ENCODE peak calls at places on chromosomes 13 and 19, in ten cellular contexts. One of them, this sample, is unnamed.

GRCh38 chr13:43785681-43786471 is 896 bp downstream of the ENOX1 start:
- DNase-seq in fibroblast of pulmonary artery: peak; percentile 82
- DNase-seq in endodermal cell: peak; percentile 88
- DNase-seq in dorsolateral prefrontal cortex: peak; percentile 93
- DNase-seq in stomach: peak; percentile 70
- DNase-seq in ovary: peak; percentile 89
- DNase-seq in CD4-positive, alpha-beta T cell: no peak
- DNase-seq in AG04450: peak; percentile 18
- DNase-seq in mammary epithelial cell: peak; percentile 56
- DNase-seq in astrocyte: peak; percentile 55
- DNase-seq in this sample: peak; percentile 53

GRCh38 chr19:6246174-6247006 is 33.4 kb downstream of the MLLT1 start:
- DNase-seq in endodermal cell: no peak
- DNase-seq in mammary epithelial cell: no peak
- DNase-seq in astrocyte: no peak
- DNase-seq in CD4-positive, alpha-beta T cell: no peak
- DNase-seq in AG04450: no peak
- DNase-seq in dorsolateral prefrontal cortex: no peak
- DNase-seq in fibroblast of pulmonary artery: no peak
- DNase-seq in ovary: no peak
- DNase-seq in stomach: no peak
- DNase-seq in this sample: no peak

GRCh38 chr13:94546071-94546839 is 49.7 kb downstream of the TGDS start:
- DNase-seq in endodermal cell: peak; percentile 50
- DNase-seq in mammary epithelial cell: no peak
- DNase-seq in fibroblast of pulmonary artery: no peak
- DNase-seq in astrocyte: no peak
- DNase-seq in stomach: no peak
- DNase-seq in CD4-positive, alpha-beta T cell: no peak
- DNase-seq in dorsolateral prefrontal cortex: no peak
- DNase-seq in AG04450: no peak
- DNase-seq in ovary: no peak
- DNase-seq in this sample: no peak

GRCh38 chr13:46797468-46798237 is 692 bp upstream of the ESD start:
- DNase-seq in AG04450: no peak
- DNase-seq in astrocyte: no peak
- DNase-seq in mammary epithelial cell: no peak
- DNase-seq in stomach: no peak
- DNase-seq in ovary: peak; percentile 23
- DNase-seq in endodermal cell: no peak
- DNase-seq in fibroblast of pulmonary artery: no peak
- DNase-seq in dorsolateral prefrontal cortex: no peak
- DNase-seq in CD4-positive, alpha-beta T cell: no peak
- DNase-seq in this sample: no peak

GRCh38 chr13:31160857-31161582 is 684 bp downstream of the HSPH1 start:
- DNase-seq in CD4-positive, alpha-beta T cell: peak; percentile 52
- DNase-seq in dorsolateral prefrontal cortex: peak; percentile 71
- DNase-seq in ovary: peak; percentile 67
- DNase-seq in endodermal cell: peak; percentile 73
- DNase-seq in mammary epithelial cell: peak; percentile 65
- DNase-seq in fibroblast of pulmonary artery: peak; percentile 79
- DNase-seq in stomach: peak; percentile 60
- DNase-seq in astrocyte: peak; percentile 74
- DNase-seq in AG04450: peak; percentile 33
- DNase-seq in this sample: peak; percentile 50

GRCh38 chr19:11018743-11019142 is 57.9 kb downstream of the SMARCA4 start:
- DNase-seq in mammary epithelial cell: no peak
- DNase-seq in dorsolateral prefrontal cortex: no peak
- DNase-seq in astrocyte: no peak
- DNase-seq in fibroblast of pulmonary artery: no peak
- DNase-seq in endodermal cell: no peak
- DNase-seq in CD4-positive, alpha-beta T cell: no peak
- DNase-seq in ovary: no peak
- DNase-seq in AG04450: no peak
- DNase-seq in stomach: no peak
- DNase-seq in this sample: no peak

GRCh38 chr19:42529248-42529764 is 1.0 kb upstream of the CEACAM1 start:
- DNase-seq in astrocyte: no peak
- DNase-seq in AG04450: no peak
- DNase-seq in fibroblast of pulmonary artery: peak; percentile 73
- DNase-seq in mammary epithelial cell: peak; percentile 44
- DNase-seq in endodermal cell: peak; percentile 93
- DNase-seq in dorsolateral prefrontal cortex: peak; percentile 65
- DNase-seq in ovary: peak; percentile 25
- DNase-seq in stomach: peak; percentile 81
- DNase-seq in CD4-positive, alpha-beta T cell: peak; percentile 64
- DNase-seq in this sample: peak; percentile 81

GRCh38 chr13:32881074-32881791 is 135.0 kb upstream of the KL start:
- DNase-seq in fibroblast of pulmonary artery: peak; percentile 77
- DNase-seq in ovary: no peak
- DNase-seq in endodermal cell: no peak
- DNase-seq in astrocyte: peak; percentile 98
- DNase-seq in stomach: no peak
- DNase-seq in dorsolateral prefrontal cortex: peak; percentile 17
- DNase-seq in mammary epithelial cell: peak; percentile 35
- DNase-seq in CD4-positive, alpha-beta T cell: no peak
- DNase-seq in AG04450: no peak
- DNase-seq in this sample: no peak

GRCh38 chr19:3538965-3539742 is at the start of gene TEKTIP1:
- DNase-seq in dorsolateral prefrontal cortex: no peak
- DNase-seq in astrocyte: no peak
- DNase-seq in endodermal cell: peak; percentile 69
- DNase-seq in AG04450: no peak
- DNase-seq in ovary: no peak
- DNase-seq in mammary epithelial cell: no peak
- DNase-seq in fibroblast of pulmonary artery: no peak
- DNase-seq in stomach: no peak
- DNase-seq in CD4-positive, alpha-beta T cell: no peak
- DNase-seq in this sample: no peak

GRCh38 chr19:47379398-47379938 is 30.4 kb downstream of the DHX34 start:
- DNase-seq in endodermal cell: no peak
- DNase-seq in dorsolateral prefrontal cortex: peak; percentile 79
- DNase-seq in CD4-positive, alpha-beta T cell: no peak
- DNase-seq in mammary epithelial cell: no peak
- DNase-seq in AG04450: no peak
- DNase-seq in ovary: no peak
- DNase-seq in stomach: no peak
- DNase-seq in fibroblast of pulmonary artery: no peak
- DNase-seq in astrocyte: no peak
- DNase-seq in this sample: no peak

GRCh38 chr19:47729468-47729798 is 15.9 kb upstream of the NOP53 start:
- DNase-seq in mammary epithelial cell: peak; percentile 95
- DNase-seq in CD4-positive, alpha-beta T cell: no peak
- DNase-seq in AG04450: no peak
- DNase-seq in stomach: peak; percentile 63
- DNase-seq in astrocyte: peak; percentile 88
- DNase-seq in ovary: peak; percentile 77
- DNase-seq in fibroblast of pulmonary artery: peak; percentile 84
- DNase-seq in dorsolateral prefrontal cortex: no peak
- DNase-seq in endodermal cell: peak; percentile 85
- DNase-seq in this sample: no peak

GRCh38 chr13:35162420-35162819 is 220.3 kb downstream of the NBEA start:
- DNase-seq in fibroblast of pulmonary artery: no peak
- DNase-seq in ovary: no peak
- DNase-seq in astrocyte: no peak
- DNase-seq in CD4-positive, alpha-beta T cell: no peak
- DNase-seq in AG04450: no peak
- DNase-seq in dorsolateral prefrontal cortex: no peak
- DNase-seq in endodermal cell: no peak
- DNase-seq in mammary epithelial cell: no peak
- DNase-seq in stomach: no peak
- DNase-seq in this sample: no peak

GRCh38 chr13:35164324-35164932 is 222.4 kb downstream of the NBEA start:
- DNase-seq in stomach: no peak
- DNase-seq in mammary epithelial cell: peak; percentile 6
- DNase-seq in dorsolateral prefrontal cortex: no peak
- DNase-seq in fibroblast of pulmonary artery: peak; percentile 65
- DNase-seq in CD4-positive, alpha-beta T cell: no peak
- DNase-seq in AG04450: no peak
- DNase-seq in astrocyte: peak; percentile 27
- DNase-seq in ovary: no peak
- DNase-seq in endodermal cell: no peak
- DNase-seq in this sample: peak; percentile 5

GRCh38 chr19:13764821-13765394 is 586 bp downstream of the MRI1 start:
- DNase-seq in ovary: peak; percentile 55
- DNase-seq in astrocyte: no peak
- DNase-seq in AG04450: no peak
- DNase-seq in CD4-positive, alpha-beta T cell: peak; percentile 46
- DNase-seq in stomach: peak; percentile 43
- DNase-seq in mammary epithelial cell: no peak
- DNase-seq in dorsolateral prefrontal cortex: no peak
- DNase-seq in endodermal cell: peak; percentile 67
- DNase-seq in fibroblast of pulmonary artery: peak; percentile 16
- DNase-seq in this sample: peak; percentile 70

GRCh38 chr13:93875527-93875926 is 604.0 kb downstream of the DCT start:
- DNase-seq in mammary epithelial cell: peak; percentile 19
- DNase-seq in dorsolateral prefrontal cortex: no peak
- DNase-seq in astrocyte: peak; percentile 56
- DNase-seq in stomach: no peak
- DNase-seq in fibroblast of pulmonary artery: peak; percentile 60
- DNase-seq in endodermal cell: no peak
- DNase-seq in CD4-positive, alpha-beta T cell: no peak
- DNase-seq in AG04450: peak; percentile 21
- DNase-seq in ovary: no peak
- DNase-seq in this sample: no peak

GRCh38 chr19:29668746-29669609 is 3.7 kb downstream of the PLEKHF1 start:
- DNase-seq in mammary epithelial cell: peak; percentile 68
- DNase-seq in CD4-positive, alpha-beta T cell: no peak
- DNase-seq in astrocyte: no peak
- DNase-seq in stomach: no peak
- DNase-seq in fibroblast of pulmonary artery: no peak
- DNase-seq in ovary: no peak
- DNase-seq in endodermal cell: no peak
- DNase-seq in AG04450: no peak
- DNase-seq in dorsolateral prefrontal cortex: no peak
- DNase-seq in this sample: no peak
- TF ChIP-seq CTCF in mammary epithelial cell: peak; percentile 45
- TF ChIP-seq CTCF in CD4-positive, alpha-beta T cell: no peak
- TF ChIP-seq CTCF in astrocyte: peak; percentile 8
- TF ChIP-seq CTCF in stomach: no peak
- TF ChIP-seq CTCF in fibroblast of pulmonary artery: peak; percentile 27
- TF ChIP-seq CTCF in ovary: no peak
- TF ChIP-seq CTCF in endodermal cell: peak; percentile 60
- TF ChIP-seq CTCF in AG04450: peak; percentile 25
- TF ChIP-seq CTCF in dorsolateral prefrontal cortex: no peak
- TF ChIP-seq CTCF in this sample: peak; percentile 23

DNA sequence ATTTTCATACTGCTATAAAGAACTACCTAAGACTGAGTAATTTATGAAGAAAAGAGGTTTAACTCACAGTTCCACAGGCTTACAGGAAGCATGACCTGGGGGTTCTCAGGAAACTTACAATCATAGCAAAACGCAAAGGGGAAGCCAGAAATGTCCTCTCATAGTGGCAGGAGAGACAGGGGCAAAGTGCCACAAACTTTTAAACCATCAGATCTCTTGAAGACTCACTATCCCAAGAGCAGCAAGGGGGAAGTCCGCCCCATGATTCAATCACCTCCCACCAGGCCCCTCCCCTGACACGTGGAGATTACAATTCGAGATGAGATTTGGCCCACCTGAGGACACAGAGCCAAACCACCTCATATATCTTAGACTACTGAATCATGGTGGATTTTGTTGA is 198.7 kb downstream of the KCTD12 start:
- DNase-seq in stomach: no peak
- DNase-seq in dorsolateral prefrontal cortex: no peak
- DNase-seq in endodermal cell: peak; percentile 54
- DNase-seq in AG04450: no peak
- DNase-seq in fibroblast of pulmonary artery: no peak
- DNase-seq in astrocyte: no peak
- DNase-seq in mammary epithelial cell: no peak
- DNase-seq in ovary: no peak
- DNase-seq in CD4-positive, alpha-beta T cell: no peak
- DNase-seq in this sample: no peak
- TF ChIP-seq CTCF in stomach: no peak
- TF ChIP-seq CTCF in dorsolateral prefrontal cortex: no peak
- TF ChIP-seq CTCF in endodermal cell: no peak
- TF ChIP-seq CTCF in AG04450: no peak
- TF ChIP-seq CTCF in fibroblast of pulmonary artery: no peak
- TF ChIP-seq CTCF in astrocyte: no peak
- TF ChIP-seq CTCF in mammary epithelial cell: no peak
- TF ChIP-seq CTCF in ovary: no peak
- TF ChIP-seq CTCF in CD4-positive, alpha-beta T cell: no peak
- TF ChIP-seq CTCF in this sample: no peak

DNA sequence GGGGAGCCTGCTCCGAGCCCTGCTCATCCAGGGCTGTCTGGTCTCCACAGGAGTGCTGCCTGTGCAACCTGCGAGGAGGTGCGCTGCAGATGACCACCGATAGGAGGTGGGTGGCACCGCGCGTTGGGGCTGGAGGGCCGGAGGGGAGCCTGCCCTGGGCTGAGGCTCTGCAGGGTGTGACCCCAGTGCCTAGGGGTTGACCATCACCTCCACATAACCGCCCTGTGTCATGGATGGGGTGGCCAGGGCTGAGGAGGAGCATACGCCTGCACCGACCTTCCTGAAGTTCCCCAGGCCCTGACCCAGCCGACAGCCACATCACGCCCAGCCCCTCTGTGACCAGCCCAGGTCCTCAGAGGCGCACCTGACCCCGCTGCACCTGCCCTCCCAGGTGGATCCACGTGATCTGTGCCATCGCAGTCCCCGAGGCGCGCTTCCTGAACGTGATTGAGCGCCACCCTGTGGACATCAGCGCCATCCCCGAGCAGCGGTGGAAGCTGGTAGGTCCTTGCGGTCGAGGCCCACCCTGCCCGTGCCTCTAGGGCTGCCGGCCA is 168.7 kb downstream of the KDM4B start:
- DNase-seq in ovary: no peak
- DNase-seq in AG04450: no peak
- DNase-seq in stomach: no peak
- DNase-seq in dorsolateral prefrontal cortex: no peak
- DNase-seq in astrocyte: no peak
- DNase-seq in CD4-positive, alpha-beta T cell: peak; percentile 26
- DNase-seq in mammary epithelial cell: no peak
- DNase-seq in fibroblast of pulmonary artery: no peak
- DNase-seq in endodermal cell: peak; percentile 95
- DNase-seq in this sample: no peak
- TF ChIP-seq CTCF in ovary: no peak
- TF ChIP-seq CTCF in AG04450: peak; percentile 21
- TF ChIP-seq CTCF in stomach: no peak
- TF ChIP-seq CTCF in dorsolateral prefrontal cortex: no peak
- TF ChIP-seq CTCF in astrocyte: no peak
- TF ChIP-seq CTCF in CD4-positive, alpha-beta T cell: no peak
- TF ChIP-seq CTCF in mammary epithelial cell: no peak
- TF ChIP-seq CTCF in fibroblast of pulmonary artery: no peak
- TF ChIP-seq CTCF in endodermal cell: peak; percentile 79
- TF ChIP-seq CTCF in this sample: peak; percentile 38

DNA sequence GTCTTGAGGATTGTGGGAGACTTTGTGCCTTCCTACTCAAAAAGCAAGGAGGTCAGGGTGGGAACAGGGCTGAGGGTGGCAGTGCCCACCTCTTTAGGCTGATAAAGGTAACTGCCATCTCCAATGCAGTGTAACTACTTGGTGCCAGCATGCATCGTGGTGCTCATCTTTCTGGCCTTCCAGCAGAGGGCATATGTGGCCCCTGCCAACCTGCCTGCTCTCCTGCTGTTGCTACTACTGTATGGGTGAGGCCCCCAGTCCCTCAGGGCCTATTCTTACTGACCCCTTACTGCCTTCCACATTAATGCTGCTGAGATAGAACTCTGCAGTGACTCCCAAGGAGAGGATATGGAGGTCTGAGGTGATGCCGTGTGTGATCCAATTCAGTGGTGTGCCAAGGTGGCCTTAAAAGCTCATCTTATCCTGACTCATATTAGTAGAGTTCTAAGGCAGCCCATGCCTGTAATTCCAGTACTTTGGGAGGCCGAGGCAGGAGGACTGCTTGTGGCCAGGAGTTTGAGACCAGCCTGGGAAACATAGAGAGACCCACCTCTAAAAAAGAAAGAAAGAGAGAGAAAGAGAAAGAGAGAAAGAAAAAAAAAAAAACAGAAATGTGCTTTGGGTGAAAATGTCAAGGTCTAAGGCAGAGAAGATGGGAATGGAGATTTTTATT is 9.6 kb upstream of the ARHGAP45 start:
- DNase-seq in stomach: no peak
- DNase-seq in dorsolateral prefrontal cortex: no peak
- DNase-seq in CD4-positive, alpha-beta T cell: peak; percentile 49
- DNase-seq in ovary: no peak
- DNase-seq in astrocyte: peak; percentile 67
- DNase-seq in mammary epithelial cell: peak; percentile 75
- DNase-seq in endodermal cell: peak; percentile 69
- DNase-seq in AG04450: no peak
- DNase-seq in fibroblast of pulmonary artery: peak; percentile 74
- DNase-seq in this sample: no peak
- TF ChIP-seq CTCF in stomach: peak; percentile 21
- TF ChIP-seq CTCF in dorsolateral prefrontal cortex: no peak
- TF ChIP-seq CTCF in CD4-positive, alpha-beta T cell: peak; percentile 46
- TF ChIP-seq CTCF in ovary: no peak
- TF ChIP-seq CTCF in astrocyte: no peak
- TF ChIP-seq CTCF in mammary epithelial cell: peak; percentile 22
- TF ChIP-seq CTCF in endodermal cell: peak; percentile 22
- TF ChIP-seq CTCF in AG04450: no peak
- TF ChIP-seq CTCF in fibroblast of pulmonary artery: no peak
- TF ChIP-seq CTCF in this sample: peak; percentile 42

This sample was measured in GM13977.